ENCODE peak calls at places on chromosome 20, in four cellular contexts. N is lung, X is AG04450, C is brain microvascular endothelial cell. J is an unnamed sample.

GRCh38 chr20:16601019-16601418 is 27.8 kb upstream of the KIF16B start:
- DNase-seq in C (no peak), N (no peak), X (no peak), J (no peak)

GRCh38 chr20:22106308-22106938 is 401.0 kb downstream of the PAX1 start:
- DNase-seq in X (no peak), C (peak; percentile 4), N (no peak), J (no peak)

GRCh38 chr20:10609276-10609675 is 64.5 kb downstream of the JAG1 start:
- DNase-seq in C (peak; percentile 85), X (peak; percentile 47), N (no peak), J (no peak)

GRCh38 chr20:58078741-58079522 is 149.5 kb downstream of the ANKRD60 start:
- DNase-seq in C (peak; percentile 46), N (no peak), X (no peak), J (no peak)

GRCh38 chr20:10430000-10430466 is 4.0 kb downstream of the MKKS start:
- DNase-seq in N (no peak), C (no peak), X (no peak), J (no peak)

GRCh38 chr20:8722277-8722928 is 346.5 kb upstream of the PLCB4 start:
- DNase-seq in C (peak; percentile 64), N (no peak), X (peak; percentile 65), J (no peak)

GRCh38 chr20:50308513-50309279 is 118.1 kb downstream of the CEBPB start:
- DNase-seq in C (peak; percentile 93), X (peak; percentile 98), N (peak; percentile 78), J (no peak)

GRCh38 chr20:13229538-13229937 is 8.5 kb downstream of the ISM1 start:
- DNase-seq in X (no peak), N (no peak), C (no peak), J (no peak)

GRCh38 chr20:9059931-9060330 is 9.0 kb upstream of the PLCB4 start:
- DNase-seq in X (no peak), C (peak; percentile 40), N (no peak), J (no peak)

GRCh38 chr20:2136275-2136674 is 34.6 kb downstream of the STK35 start:
- DNase-seq in X (no peak), C (no peak), N (no peak), J (no peak)

GRCh38 chr20:52649727-52650126 is 322.4 kb upstream of the TSHZ2 start:
- DNase-seq in N (no peak), X (no peak), C (no peak), J (no peak)

GRCh38 chr20:59191756-59192532 is 28.3 kb downstream of the ZNF831 start:
- DNase-seq in C (no peak), X (no peak), N (no peak), J (no peak)

GRCh38 chr20:10280016-10280908 is 61.6 kb downstream of the SNAP25 start:
- DNase-seq in X (no peak), C (no peak), N (no peak), J (no peak)

GRCh38 chr20:1761116-1761515 is 103.5 kb upstream of the SIRPG start:
- DNase-seq in N (no peak), C (peak; percentile 76), X (peak; percentile 42), J (no peak)

GRCh38 chr20:11182715-11183114 is 508.9 kb upstream of the JAG1 start:
- DNase-seq in C (no peak), N (peak; percentile 35), X (no peak), J (no peak)

GRCh38 chr20:16299892-16300291 is 273.4 kb downstream of the KIF16B start:
- DNase-seq in C (no peak), N (no peak), X (no peak), J (no peak)

GRCh38 chr20:1815502-1816085 is 79.6 kb upstream of the SIRPA start:
- DNase-seq in X (no peak), C (no peak), N (no peak), J (no peak)

GRCh38 chr20:59013031-59013951 is 5.9 kb upstream of the TUBB1 start:
- DNase-seq in C (no peak), X (no peak), N (no peak), J (no peak)

GRCh38 chr20:44021900-44022299 is 107.2 kb downstream of the TOX2 start:
- DNase-seq in X (no peak), C (no peak), N (no peak), J (no peak)

GRCh38 chr20:61913423-61914225 is 152.1 kb downstream of the TAF4 start:
- DNase-seq in X (no peak), N (no peak), C (no peak), J (no peak)

GRCh38 chr20:38755324-38755910 is 7.2 kb downstream of the ACTR5 start:
- DNase-seq in X (no peak), N (no peak), C (no peak), J (no peak)

GRCh38 chr20:51227744-51228143 is 204.8 kb upstream of the KCNG1 start:
- DNase-seq in X (no peak), N (no peak), C (no peak), J (no peak)

GRCh38 chr20:47392015-47392720 is 35.7 kb upstream of the ZMYND8 start:
- DNase-seq in X (peak; percentile 82), N (peak; percentile 44), C (peak; percentile 97), J (peak; percentile 50)

GRCh38 chr20:58751956-58752355 is 59.4 kb downstream of the NPEPL1 start:
- DNase-seq in C (no peak), N (no peak), X (no peak), J (no peak)

GRCh38 chr20:1326031-1326930 is 2.7 kb downstream of the SDCBP2 start:
- DNase-seq in C (no peak), N (no peak), X (no peak), J (no peak)

GRCh38 chr20:49052334-49052733 is 6.2 kb downstream of the CSE1L start:
- DNase-seq in N (no peak), C (peak; percentile 10), X (no peak), J (no peak)

GRCh38 chr20:55386686-55387085 is 618.6 kb downstream of the CBLN4 start:
- DNase-seq in C (no peak), X (no peak), N (no peak), J (no peak)

GRCh38 chr20:61566691-61567090 is 314.6 kb downstream of the CDH4 start:
- DNase-seq in C (no peak), N (no peak), X (no peak), J (no peak)

GRCh38 chr20:51958636-51959542 is 156.6 kb upstream of the SALL4 start:
- DNase-seq in X (no peak), N (no peak), C (no peak), J (no peak)

GRCh38 chr20:31788578-31788977 is 30.6 kb upstream of the MYLK2 start:
- DNase-seq in X (no peak), N (no peak), C (no peak), J (no peak)
- TF ChIP-seq CTCF in X (peak; percentile 19), N (no peak), C (peak; percentile 19), J (no peak)

GRCh38 chr20:290081-290831 is at the start of gene C20orf96:
- DNase-seq in X (peak; percentile 78), N (peak; percentile 92), C (peak; percentile 90), J (peak; percentile 97)
- TF ChIP-seq CTCF in X (peak; percentile 73), N (peak; percentile 2), C (peak; percentile 69), J (peak; percentile 15)

DNA sequence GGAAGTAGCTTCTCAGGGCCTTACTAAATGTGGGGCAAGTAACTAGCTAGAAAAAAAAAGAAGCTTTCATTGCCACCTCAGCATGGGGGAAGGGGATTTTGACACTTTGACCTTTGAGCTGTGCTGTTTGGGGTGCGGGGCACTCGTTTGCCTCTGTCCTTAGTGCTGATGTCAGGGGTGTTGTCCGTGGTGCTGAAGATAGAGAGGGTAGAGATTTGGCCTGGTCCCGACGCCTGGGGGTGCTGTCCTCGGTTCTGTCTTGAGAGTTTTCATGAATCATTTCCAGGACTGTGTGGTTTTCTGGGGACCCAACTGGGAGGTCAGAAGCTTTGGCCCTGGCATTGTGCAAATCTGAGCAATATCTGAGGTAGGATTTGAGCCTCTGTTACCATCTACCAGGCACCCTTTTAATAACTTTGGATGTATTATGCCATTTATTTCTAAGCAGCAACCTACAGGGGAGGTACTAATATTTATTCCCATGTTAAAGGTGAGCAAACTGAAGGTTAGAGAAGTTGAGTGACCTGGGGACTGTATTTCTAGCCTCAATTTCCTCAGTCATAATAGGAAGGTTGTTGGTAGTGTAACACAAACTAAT is 78.0 kb downstream of the DLGAP4 start:
- DNase-seq in N (no peak), X (no peak), C (peak; percentile 8), J (peak; percentile 68)
- TF ChIP-seq CTCF in N (no peak), X (peak; percentile 22), C (peak; percentile 56), J (no peak)

DNA sequence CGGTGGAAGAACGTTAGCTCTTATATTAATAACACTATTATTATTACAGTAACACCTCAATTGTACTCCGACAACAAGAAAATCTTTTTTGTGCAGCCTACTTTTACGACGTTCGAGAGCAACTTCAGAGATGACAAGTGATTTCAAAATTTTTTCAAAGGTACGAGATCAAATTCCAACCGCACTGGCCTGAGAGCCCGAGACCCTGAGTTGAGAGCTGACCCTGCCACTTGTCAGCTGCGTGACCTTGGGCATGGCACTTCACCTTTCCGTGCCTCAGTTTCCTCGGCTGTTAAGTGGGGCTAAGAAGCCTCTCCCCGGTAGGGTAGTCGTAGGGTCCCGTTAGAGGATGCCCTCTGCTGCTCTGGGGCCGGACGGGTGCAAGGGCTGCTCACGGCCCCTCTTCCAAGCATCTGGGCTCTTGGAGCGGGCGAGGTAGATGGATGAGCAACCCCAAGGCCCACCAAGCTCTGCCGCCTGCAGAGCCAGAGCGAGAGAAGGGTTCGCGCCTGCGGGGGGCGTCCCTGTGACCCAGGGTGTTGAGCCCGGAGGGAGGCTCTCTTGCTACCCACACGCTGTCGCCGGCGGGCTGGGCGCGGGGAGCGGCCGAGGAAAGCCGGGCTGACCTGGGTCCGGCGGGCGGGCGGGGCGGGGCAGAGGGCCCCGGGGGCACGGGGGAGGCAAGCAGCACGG is 510 bp downstream of the NDRG3 start:
- DNase-seq in N (peak; percentile 33), X (no peak), C (peak; percentile 0), J (no peak)
- TF ChIP-seq CTCF in N (no peak), X (peak; percentile 5), C (no peak), J (no peak)

GRCh38 chr20:25084616-25085187 is 2.8 kb upstream of the VSX1 start:
- DNase-seq in X (no peak), C (no peak), N (peak; percentile 26), J (no peak)
- TF ChIP-seq CTCF in X (no peak), C (no peak), N (no peak), J (no peak)

GRCh38 chr20:40887100-40887499 is 141.5 kb upstream of the TOP1 start:
- DNase-seq in C (no peak), X (no peak), N (no peak), J (no peak)

GRCh38 chr20:40880716-40881104 is 147.9 kb upstream of the TOP1 start:
- DNase-seq in N (no peak), C (no peak), X (no peak), J (no peak)

GRCh38 chr20:40883097-40883496 is 145.5 kb upstream of the TOP1 start:
- DNase-seq in X (no peak), C (no peak), N (no peak), J (no peak)

GRCh38 chr20:40880063-40880715 is 148.4 kb upstream of the TOP1 start:
- DNase-seq in C (no peak), X (no peak), N (no peak), J (no peak)

GRCh38 chr20:40882173-40882572 is 146.4 kb upstream of the TOP1 start:
- DNase-seq in N (no peak), X (no peak), C (no peak), J (no peak)
- TF ChIP-seq CTCF in N (no peak), X (no peak), C (no peak), J (no peak)

J was measured in GM13976.